ENCODE peak calls at places on chromosomes 13 and 19, in four cellular contexts. W, U, B and H are unnamed samples.

GRCh38 chr13:27924529-27925141 is 4.8 kb downstream of the PDX1 start:
- DNase-seq in W (no peak), U (no peak), B (peak), H (no peak)

GRCh38 chr19:41993612-41994483 is at the start of gene ATP1A3:
- DNase-seq in U (peak), B (peak), W (no peak), H (peak)

GRCh38 chr19:17575871-17576757 is 20.7 kb downstream of the COLGALT1 start:
- DNase-seq in W (no peak), U (no peak), B (no peak), H (no peak)

GRCh38 chr13:93889430-93889829 is 590.1 kb downstream of the DCT start:
- DNase-seq in B (no peak), U (no peak), W (no peak), H (no peak)

GRCh38 chr19:14112051-14112808 is 5.3 kb downstream of the PRKACA start:
- DNase-seq in B (no peak), W (no peak), U (no peak), H (no peak)

GRCh38 chr19:27794444-27795042 is 1418.4 kb downstream of the UQCRFS1 start:
- DNase-seq in U (no peak), W (no peak), B (peak), H (peak)

GRCh38 chr13:45040173-45040572 is 50.8 kb downstream of the GPALPP1 start:
- DNase-seq in U (no peak), B (no peak), W (no peak), H (no peak)

GRCh38 chr19:33186835-33187540 is 7.1 kb upstream of the LRP3 start:
- DNase-seq in U (no peak), W (no peak), B (no peak), H (no peak)

GRCh38 chr19:46487802-46488445 is 7.7 kb downstream of the PNMA8B start:
- DNase-seq in W (peak), B (peak), U (peak), H (peak)

GRCh38 chr13:53694814-53695533 is 666.4 kb downstream of the OLFM4 start:
- DNase-seq in W (no peak), U (no peak), B (peak), H (no peak)

GRCh38 chr13:98869408-98870090 is 108.3 kb downstream of the DOCK9 start:
- DNase-seq in W (peak), B (no peak), U (peak), H (no peak)
- TF ChIP-seq CTCF in W (no peak), B (peak), U (no peak), H (no peak)

GRCh38 chr13:110616103-110617101 is 1.1 kb downstream of the NAXD start:
- DNase-seq in U (no peak), W (no peak), B (no peak), H (peak)
- TF ChIP-seq CTCF in U (peak), W (no peak), B (peak), H (peak)

GRCh38 chr19:56732974-56733373 is 61.4 kb upstream of the ZNF835 start:
- DNase-seq in U (no peak), W (no peak), B (no peak), H (no peak)
- TF ChIP-seq CTCF in U (no peak), W (no peak), B (no peak), H (no peak)

DNA sequence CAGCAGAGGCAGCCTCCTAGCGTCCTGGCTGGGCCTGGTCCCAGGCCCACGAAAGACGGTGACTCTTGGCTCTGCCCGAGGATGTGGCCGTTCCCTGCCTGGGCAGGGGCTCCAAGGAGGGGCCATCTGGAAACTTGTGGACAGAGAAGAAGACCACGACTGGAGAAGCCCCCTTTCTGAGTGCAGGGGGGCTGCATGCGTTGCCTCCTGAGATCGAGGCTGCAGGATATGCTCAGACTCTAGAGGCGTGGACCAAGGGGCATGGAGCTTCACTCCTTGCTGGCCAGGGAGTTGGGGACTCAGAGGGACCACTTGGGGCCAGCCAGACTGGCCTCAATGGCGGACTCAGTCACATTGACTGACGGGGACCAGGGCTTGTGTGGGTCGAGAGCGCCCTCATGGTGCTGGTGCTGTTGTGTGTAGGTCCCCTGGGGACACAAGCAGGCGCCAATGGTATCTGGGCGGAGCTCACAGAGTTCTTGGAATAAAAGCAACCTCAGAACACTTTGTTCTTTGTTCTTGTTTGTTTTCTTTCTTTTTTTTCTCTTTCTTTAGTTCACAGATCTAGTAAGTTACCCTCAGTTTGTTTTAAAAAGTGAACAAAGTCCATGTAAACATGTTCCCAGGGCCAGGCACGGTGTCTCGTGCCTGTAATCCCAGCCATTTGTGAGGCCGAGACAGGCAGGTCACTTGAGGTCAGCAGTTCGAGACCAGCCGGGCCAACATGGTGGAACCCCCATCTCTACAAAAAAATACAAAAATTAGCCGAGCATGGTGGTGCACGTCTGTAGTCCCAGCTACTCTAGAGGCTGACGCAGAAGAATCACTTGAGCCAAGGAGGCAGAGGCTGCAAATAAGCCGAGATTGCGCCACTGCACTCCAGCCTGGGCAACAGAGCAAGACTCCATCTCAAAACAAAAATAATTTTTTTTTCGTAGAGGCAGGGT is 10.2 kb downstream of the ANGPTL4 start:
- DNase-seq in B (no peak), U (no peak), W (no peak), H (no peak)
- TF ChIP-seq CTCF in B (no peak), U (no peak), W (no peak), H (no peak)

GRCh38 chr13:112391747-112392146 is 15.6 kb downstream of the SPACA7 start:
- DNase-seq in B (no peak), U (no peak), W (no peak), H (no peak)

GRCh38 chr13:112397108-112397507 is 21.0 kb downstream of the SPACA7 start:
- DNase-seq in U (no peak), B (no peak), W (no peak), H (no peak)

GRCh38 chr13:112392719-112393118 is 16.6 kb downstream of the SPACA7 start:
- DNase-seq in U (no peak), W (no peak), B (no peak), H (no peak)
- TF ChIP-seq CTCF in U (peak), W (no peak), B (peak), H (no peak)

DNA sequence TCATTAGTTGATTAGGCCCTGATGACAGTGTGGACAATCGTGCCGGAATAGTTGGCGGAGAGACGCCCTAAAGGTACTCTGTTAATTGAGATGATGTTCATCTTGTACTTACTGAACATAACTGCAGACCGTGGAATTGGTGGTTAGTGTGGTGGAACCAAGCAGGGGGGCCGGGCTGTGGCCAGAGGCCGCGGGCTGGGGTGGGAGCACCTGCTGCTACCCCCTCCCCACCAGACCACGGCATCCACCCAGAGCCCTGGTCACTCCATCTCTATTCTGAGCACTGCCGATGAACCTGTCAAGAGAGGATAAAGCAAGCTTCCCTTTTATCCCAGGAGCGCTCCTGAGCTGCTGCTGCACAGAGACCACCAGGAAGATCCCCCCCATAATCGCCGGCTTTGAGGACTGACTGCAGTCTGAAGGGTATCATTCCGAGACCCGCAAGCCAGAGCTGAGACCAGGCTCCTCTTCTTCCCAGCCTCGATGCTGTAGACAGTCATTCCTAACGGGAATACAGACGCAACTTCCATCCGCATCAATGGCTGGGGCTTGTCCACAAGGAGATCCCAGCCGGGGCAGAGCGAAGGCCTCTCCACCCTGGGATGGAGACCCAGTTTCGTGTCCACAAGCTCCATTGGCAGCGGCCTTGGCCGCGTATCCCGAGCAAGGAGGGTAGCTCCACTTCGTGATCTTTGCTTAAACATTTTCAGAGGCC is 168.4 kb upstream of the TSHZ3 start:
- DNase-seq in B (no peak), U (no peak), W (no peak), H (no peak)
- TF ChIP-seq CTCF in B (no peak), U (no peak), W (no peak), H (no peak)

GRCh38 chr13:113238542-113238941 is 29.1 kb downstream of the CUL4A start:
- DNase-seq in B (no peak), U (no peak), W (no peak), H (no peak)
- TF ChIP-seq CTCF in B (no peak), U (no peak), W (no peak), H (no peak)

GRCh38 chr19:9834726-9835506 is at the start of gene PIN1:
- DNase-seq in U (peak), B (peak), W (peak), H (peak)
- TF ChIP-seq CTCF in U (peak), B (peak), W (peak), H (peak)

DNA sequence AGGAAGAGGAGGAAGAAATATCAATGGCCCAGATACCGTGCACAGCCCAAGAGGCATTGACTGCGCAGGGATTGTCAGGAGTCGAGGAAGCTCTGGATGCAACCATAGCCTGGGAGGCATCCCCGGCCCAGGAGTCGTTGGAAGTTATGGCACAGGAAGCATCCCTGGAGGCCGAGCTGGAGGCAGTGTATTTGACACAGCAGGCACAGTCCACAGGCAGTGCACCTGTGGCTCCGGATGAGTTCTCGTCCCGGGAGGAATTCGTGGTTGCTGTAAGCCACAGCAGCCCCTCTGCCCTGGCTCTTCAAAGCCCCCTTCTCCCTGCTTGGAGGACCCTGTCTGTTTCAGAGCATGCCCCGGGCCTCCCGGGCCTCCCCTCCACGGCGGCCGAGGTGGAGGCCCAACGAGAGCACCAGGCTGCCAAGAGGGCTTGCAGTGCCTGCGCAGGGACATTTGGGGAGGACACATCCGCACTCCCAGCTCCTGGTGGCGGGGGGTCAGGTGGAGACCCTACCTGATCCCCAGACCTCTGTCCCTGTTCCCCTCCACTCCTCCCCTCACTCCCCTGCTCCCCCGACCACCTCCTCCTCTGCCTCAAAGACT is 36.0 kb downstream of the KEAP1 start:
- DNase-seq in B (no peak), U (no peak), W (no peak), H (no peak)
- TF ChIP-seq CTCF in B (no peak), U (no peak), W (no peak), H (no peak)